ENCODE peak calls at places on chromosomes 11 and 22, in six cellular contexts. One of them, this sample, is unnamed.

GRCh38 chr11:106466441-106467190 is 389.2 kb downstream of the AASDHPPT start:
- DNase-seq in fibroblast of lung: peak
- DNase-seq in HT1080: peak
- DNase-seq in chondrocyte: no peak
- DNase-seq in NCI-H1105: no peak
- DNase-seq in tibial artery: no peak
- DNase-seq in this sample: peak

GRCh38 chr11:44943118-44943517 is 7.6 kb downstream of the TP53I11 start:
- DNase-seq in tibial artery: peak
- DNase-seq in HT1080: no peak
- DNase-seq in fibroblast of lung: no peak
- DNase-seq in chondrocyte: no peak
- DNase-seq in NCI-H1105: no peak
- DNase-seq in this sample: no peak

GRCh38 chr11:14254533-14255530 is 104.2 kb downstream of the RRAS2 start:
- DNase-seq in HT1080: no peak
- DNase-seq in NCI-H1105: no peak
- DNase-seq in chondrocyte: no peak
- DNase-seq in tibial artery: no peak
- DNase-seq in fibroblast of lung: peak
- DNase-seq in this sample: no peak

GRCh38 chr22:23369054-23369685 is 188.9 kb downstream of the BCR start:
- DNase-seq in HT1080: no peak
- DNase-seq in fibroblast of lung: no peak
- DNase-seq in tibial artery: no peak
- DNase-seq in NCI-H1105: no peak
- DNase-seq in chondrocyte: no peak
- DNase-seq in this sample: no peak

GRCh38 chr11:74280494-74280893 is 30.9 kb downstream of the P4HA3 start:
- DNase-seq in NCI-H1105: no peak
- DNase-seq in tibial artery: no peak
- DNase-seq in chondrocyte: no peak
- DNase-seq in HT1080: no peak
- DNase-seq in fibroblast of lung: no peak
- DNase-seq in this sample: no peak

GRCh38 chr22:49295465-49295743 is 532.3 kb downstream of the BRD1 start:
- DNase-seq in NCI-H1105: peak
- DNase-seq in fibroblast of lung: no peak
- DNase-seq in HT1080: no peak
- DNase-seq in tibial artery: peak
- DNase-seq in chondrocyte: no peak
- DNase-seq in this sample: no peak

GRCh38 chr11:2885676-2886081 is at the start of gene CDKN1C:
- DNase-seq in chondrocyte: no peak
- DNase-seq in NCI-H1105: peak
- DNase-seq in HT1080: peak
- DNase-seq in tibial artery: peak
- DNase-seq in fibroblast of lung: peak
- DNase-seq in this sample: no peak

GRCh38 chr11:46697303-46697702 is 3.1 kb downstream of the ARHGAP1 start:
- DNase-seq in chondrocyte: no peak
- DNase-seq in NCI-H1105: no peak
- DNase-seq in HT1080: no peak
- DNase-seq in fibroblast of lung: no peak
- DNase-seq in tibial artery: no peak
- DNase-seq in this sample: no peak

GRCh38 chr22:26428515-26429457 is at the start of gene ASPHD2:
- DNase-seq in chondrocyte: no peak
- DNase-seq in tibial artery: peak
- DNase-seq in fibroblast of lung: peak
- DNase-seq in NCI-H1105: peak
- DNase-seq in HT1080: peak
- DNase-seq in this sample: peak

GRCh38 chr11:15826826-15827225 is 529.5 kb downstream of the SOX6 start:
- DNase-seq in NCI-H1105: peak
- DNase-seq in tibial artery: no peak
- DNase-seq in fibroblast of lung: peak
- DNase-seq in chondrocyte: no peak
- DNase-seq in HT1080: peak
- DNase-seq in this sample: peak

GRCh38 chr11:128422576-128423370 is 164.6 kb downstream of the ETS1 start:
- DNase-seq in fibroblast of lung: no peak
- DNase-seq in HT1080: no peak
- DNase-seq in NCI-H1105: peak
- DNase-seq in tibial artery: no peak
- DNase-seq in chondrocyte: no peak
- DNase-seq in this sample: no peak

GRCh38 chr22:47215851-47216250 is 453.4 kb downstream of the TBC1D22A start:
- DNase-seq in tibial artery: no peak
- DNase-seq in NCI-H1105: no peak
- DNase-seq in chondrocyte: no peak
- DNase-seq in HT1080: no peak
- DNase-seq in fibroblast of lung: no peak
- DNase-seq in this sample: no peak

GRCh38 chr11:85685820-85686459 is at the start of gene CCDC89:
- DNase-seq in tibial artery: peak
- DNase-seq in HT1080: peak
- DNase-seq in chondrocyte: no peak
- DNase-seq in fibroblast of lung: peak
- DNase-seq in NCI-H1105: peak
- DNase-seq in this sample: peak

GRCh38 chr11:60125962-60126585 is 37.6 kb downstream of the MS4A2 start:
- DNase-seq in chondrocyte: no peak
- DNase-seq in fibroblast of lung: no peak
- DNase-seq in HT1080: peak
- DNase-seq in NCI-H1105: no peak
- DNase-seq in tibial artery: no peak
- DNase-seq in this sample: peak

GRCh38 chr11:95363189-95363588 is 132.2 kb upstream of the SESN3 start:
- DNase-seq in HT1080: no peak
- DNase-seq in NCI-H1105: no peak
- DNase-seq in fibroblast of lung: no peak
- DNase-seq in chondrocyte: no peak
- DNase-seq in tibial artery: no peak
- DNase-seq in this sample: no peak